ENCODE peak calls at places on chromosomes 1 and 21, in seven cellular contexts. S is RWPE1; I is prostate gland; G is heart left ventricle; N is stimulated activated CD4-positive, alpha-beta T cell treated with anti-CD3 and anti-CD28 coated beads, Interleukin-2, amount 100 ng/mL, for 48 hours; E is activated CD4-positive, alpha-beta T cell treated with anti-CD3 and anti-CD28 coated beads, Interleukin-2, amount 50 U/mL, for 48 hours; U is hippocampal formation. L is an unnamed sample.

GRCh38 chr21:31509108-31510017 is 150.1 kb upstream of the SOD1 start:
- DNase-seq in G (no peak), I (no peak), U (no peak), E (peak; percentile 87), N (peak; percentile 77), S (peak; percentile 81), L (no peak)

GRCh38 chr1:228146761-228147693 is 2.7 kb upstream of the GJC2 start:
- DNase-seq in S (no peak), N (no peak), E (no peak), G (no peak), I (no peak), U (no peak), L (no peak)

GRCh38 chr21:26966978-26967913 is at the start of gene ADAMTS5:
- DNase-seq in U (no peak), G (peak; percentile 45), S (peak; percentile 10), I (peak; percentile 5), E (no peak), N (no peak), L (peak; percentile 88)

GRCh38 chr1:211236633-211237321 is 22.4 kb upstream of the RCOR3 start:
- DNase-seq in I (no peak), G (no peak), N (no peak), S (no peak), U (no peak), E (no peak), L (no peak)

GRCh38 chr1:94101613-94101940 is 19.4 kb downstream of the ABCA4 start:
- DNase-seq in I (peak; percentile 57), N (no peak), S (peak; percentile 10), G (no peak), E (no peak), U (no peak), L (no peak)

GRCh38 chr1:192461684-192462083 is 113.9 kb upstream of the RGS1 start:
- DNase-seq in U (no peak), S (no peak), N (no peak), G (no peak), I (no peak), E (no peak), L (no peak)

GRCh38 chr1:63261736-63262142 is 60.6 kb upstream of the FOXD3 start:
- DNase-seq in S (no peak), I (no peak), E (no peak), N (no peak), G (no peak), U (no peak), L (peak; percentile 2)

GRCh38 chr1:74937176-74937575 is 197.0 kb upstream of the LHX8 start:
- DNase-seq in G (no peak), S (no peak), N (no peak), U (no peak), I (no peak), E (no peak), L (no peak)

GRCh38 chr1:17755120-17755519 is at the start of gene ACTL8:
- DNase-seq in G (no peak), I (no peak), N (no peak), U (no peak), S (no peak), E (peak; percentile 6), L (no peak)

GRCh38 chr1:180468311-180468710 is 34.1 kb downstream of the ACBD6 start:
- DNase-seq in U (no peak), I (no peak), S (no peak), N (no peak), E (no peak), G (no peak), L (no peak)

GRCh38 chr1:32767641-32768040 is 49.5 kb downstream of the YARS1 start:
- DNase-seq in S (no peak), I (no peak), N (no peak), E (no peak), U (no peak), G (no peak), L (no peak)

GRCh38 chr1:23574265-23574754 is 15.0 kb upstream of the ID3 start:
- DNase-seq in S (no peak), U (no peak), N (no peak), G (no peak), E (no peak), I (no peak), L (no peak)

GRCh38 chr1:55741516-55741915 is 526.4 kb upstream of the USP24 start:
- DNase-seq in G (no peak), N (no peak), S (no peak), E (no peak), I (no peak), U (no peak), L (no peak)